ENCODE peak calls at places on chromosomes 16 and 17, in eight cellular contexts. B is heart left ventricle; F is A673; M is effector memory CD4-positive, alpha-beta T cell; H is endodermal cell; I is mesendoderm; T is dorsolateral prefrontal cortex; S is CD4-positive, CD25-positive, alpha-beta regulatory T cell. Q is an unnamed sample.
A peak's percentile ranks its signal among the peaks of the same experiment; 100 is the strongest.

GRCh38 chr16:83403751-83404150 is 404.0 kb upstream of the HSBP1 start:
- DNase-seq in H (no peak), T (no peak), I (no peak), S (no peak), M (no peak), F (no peak), B (no peak), Q (no peak)

GRCh38 chr16:20847577-20847976 is 41.2 kb downstream of the REXO5 start:
- DNase-seq in H (no peak), T (no peak), M (no peak), F (no peak), B (no peak), I (no peak), S (no peak), Q (no peak)

GRCh38 chr17:17628388-17629008 is 37.0 kb upstream of the PEMT start:
- DNase-seq in B (no peak), M (peak; percentile 15), T (no peak), H (no peak), F (no peak), I (no peak), S (peak; percentile 8), Q (peak; percentile 40)

GRCh38 chr17:9842057-9842758 is 16.5 kb downstream of the GLP2R start:
- DNase-seq in M (no peak), T (no peak), S (no peak), B (no peak), H (peak; percentile 47), I (no peak), F (no peak), Q (no peak)

GRCh38 chr17:49741009-49741691 is 22.8 kb downstream of the FAM117A start:
- DNase-seq in B (no peak), F (no peak), M (no peak), H (no peak), T (no peak), I (no peak), S (no peak), Q (no peak)

GRCh38 chr17:13367154-13367553 is 234.6 kb downstream of the HS3ST3A1 start:
- DNase-seq in I (no peak), B (no peak), S (no peak), F (no peak), M (no peak), H (no peak), T (no peak), Q (no peak)

GRCh38 chr17:32158870-32159585 is 16.7 kb downstream of the RHOT1 start:
- DNase-seq in S (no peak), F (no peak), T (peak; percentile 62), M (no peak), I (no peak), H (no peak), B (no peak), Q (no peak)

GRCh38 chr17:73657473-73658116 is 13.3 kb upstream of the SDK2 start:
- DNase-seq in F (peak; percentile 64), M (no peak), S (no peak), H (peak; percentile 98), T (peak; percentile 60), B (peak; percentile 39), I (peak; percentile 84), Q (no peak)

GRCh38 chr17:78966906-78967600 is 12.7 kb downstream of the LGALS3BP start:
- DNase-seq in S (no peak), H (no peak), I (no peak), M (no peak), F (no peak), T (no peak), B (no peak), Q (no peak)

GRCh38 chr16:49023095-49023494 is 258.5 kb downstream of the CBLN1 start:
- DNase-seq in F (no peak), H (no peak), S (no peak), T (no peak), B (no peak), I (no peak), M (no peak), Q (no peak)

GRCh38 chr17:7237761-7238417 is 1.4 kb downstream of the PHF23 start:
- DNase-seq in I (peak; percentile 71), F (peak; percentile 84), H (peak; percentile 95), B (peak; percentile 89), T (peak; percentile 58), M (peak; percentile 75), S (peak; percentile 76), Q (peak; percentile 70)

GRCh38 chr17:6568186-6568758 is 11.9 kb upstream of the PITPNM3 start:
- DNase-seq in T (peak; percentile 18), M (no peak), I (no peak), F (no peak), S (no peak), H (peak; percentile 56), B (no peak), Q (no peak)

GRCh38 chr17:16937431-16937830 is 34.5 kb downstream of the TNFRSF13B start:
- DNase-seq in H (peak; percentile 42), F (no peak), M (no peak), S (no peak), T (peak; percentile 24), I (no peak), B (no peak), Q (no peak)

GRCh38 chr16:88994704-88995103 is 17.7 kb upstream of the CBFA2T3 start:
- DNase-seq in T (no peak), H (no peak), B (no peak), S (no peak), I (no peak), M (no peak), F (no peak), Q (no peak)

GRCh38 chr16:54031107-54031760 is 255.4 kb downstream of the IRX3 start:
- DNase-seq in S (no peak), M (no peak), H (no peak), B (no peak), F (no peak), T (no peak), I (no peak), Q (no peak)

GRCh38 chr16:54030451-54030850 is 256.1 kb downstream of the IRX3 start:
- DNase-seq in H (no peak), M (no peak), T (no peak), I (no peak), F (no peak), B (no peak), S (no peak), Q (no peak)

GRCh38 chr16:54027126-54027922 is 259.3 kb downstream of the IRX3 start:
- DNase-seq in T (no peak), H (no peak), I (no peak), S (no peak), M (no peak), B (no peak), F (no peak), Q (no peak)

GRCh38 chr16:54026456-54026855 is 260.1 kb downstream of the IRX3 start:
- DNase-seq in M (no peak), S (no peak), B (no peak), I (no peak), H (no peak), T (no peak), F (no peak), Q (no peak)

DNA sequence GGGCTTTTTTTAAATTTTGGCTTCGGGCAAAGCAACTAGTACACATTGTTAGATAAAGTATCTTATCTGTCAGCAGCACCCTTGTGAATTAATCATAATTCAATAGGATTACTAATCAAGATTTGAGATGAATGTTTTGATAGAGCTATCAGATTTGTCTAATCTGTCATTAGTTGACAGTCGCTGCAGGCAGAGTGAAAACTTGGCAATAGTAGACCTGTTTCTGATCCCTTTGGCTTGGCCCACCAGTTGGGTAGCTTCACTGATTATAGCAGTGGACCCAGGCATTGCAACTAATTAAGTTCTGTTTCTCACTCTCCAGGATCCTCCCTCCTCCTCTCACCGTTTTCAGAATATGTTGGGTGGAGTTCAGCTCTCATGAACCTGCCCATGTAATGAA is 258.6 kb downstream of the IRX3 start:
- DNase-seq in H (no peak), I (peak; percentile 40), B (no peak), F (no peak), T (no peak), S (no peak), M (no peak), Q (no peak)
- H3K27ac ChIP-seq in H (no peak overlapping the region), I (no peak overlapping the region), B (no peak overlapping the region), F (no peak overlapping the region), T (no peak overlapping the region), S (no peak overlapping the region), M (no peak overlapping the region), Q (no peak overlapping the region)

GRCh38 chr17:37520174-37520573 is 30.5 kb downstream of the DUSP14 start:
- DNase-seq in B (no peak), I (no peak), S (no peak), H (peak; percentile 64), T (no peak), M (no peak), F (no peak), Q (no peak)

GRCh38 chr17:37516131-37516561 is 26.5 kb downstream of the DUSP14 start:
- DNase-seq in T (no peak), I (peak; percentile 82), H (peak; percentile 58), M (no peak), S (no peak), F (no peak), B (no peak), Q (no peak)

GRCh38 chr17:37521821-37522220 is 32.1 kb downstream of the DUSP14 start:
- DNase-seq in M (no peak), S (no peak), F (no peak), T (no peak), H (no peak), I (no peak), B (no peak), Q (no peak)

GRCh38 chr17:37518816-37519215 is 29.1 kb downstream of the DUSP14 start:
- DNase-seq in M (no peak), H (no peak), S (no peak), T (no peak), B (no peak), I (no peak), F (no peak), Q (no peak)

DNA sequence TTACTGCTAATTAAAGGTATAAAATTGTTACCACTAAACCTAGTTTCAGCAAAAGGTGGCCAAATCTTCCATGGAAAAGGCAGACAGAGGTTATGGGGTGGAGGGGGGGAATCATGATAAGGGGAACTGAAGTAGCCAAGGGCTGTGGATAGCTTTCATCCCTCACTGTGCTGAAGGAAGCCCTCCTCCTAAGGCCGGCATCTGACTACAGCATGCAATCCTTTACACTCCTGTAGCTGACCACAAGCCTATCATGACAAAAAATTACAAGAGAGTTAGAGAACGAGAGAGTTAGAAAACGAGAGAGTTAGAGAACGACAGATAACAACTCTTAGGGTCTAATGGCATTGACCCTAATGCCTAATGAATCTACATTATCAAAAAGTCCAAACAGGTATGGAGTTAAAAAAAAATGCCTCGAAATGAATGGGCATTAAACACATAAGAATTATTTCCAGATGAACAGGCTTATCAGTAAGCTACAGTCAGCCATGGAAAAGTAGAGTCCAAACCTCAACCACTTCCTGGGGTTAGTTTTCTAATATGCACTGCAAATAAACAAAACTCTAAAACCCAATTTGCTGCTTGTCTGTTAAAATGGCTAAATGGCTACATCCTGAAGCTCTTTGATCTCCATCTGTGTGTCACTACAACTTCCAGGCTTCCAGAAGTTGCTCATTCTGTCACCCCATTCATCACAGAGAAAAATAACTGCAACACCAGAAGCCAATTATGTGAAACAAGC is 29.7 kb downstream of the DUSP14 start:
- DNase-seq in B (no peak), M (no peak), I (no peak), S (no peak), F (no peak), H (peak; percentile 26), T (no peak), Q (no peak)
- H3K4me3 ChIP-seq in B (no peak overlapping the region), M (no peak overlapping the region), I (no peak overlapping the region), S (no peak overlapping the region), F (no peak overlapping the region), H (no peak overlapping the region), T (no peak overlapping the region), Q (no peak overlapping the region)

GRCh38 chr17:63704836-63705235 is 4.9 kb upstream of the LIMD2 start:
- DNase-seq in H (no peak), M (no peak), B (no peak), T (no peak), F (no peak), S (no peak), I (no peak), Q (no peak)
- H3K27ac ChIP-seq in H (no peak overlapping the region), M (peak overlapping the region; percentile 41), B (no peak overlapping the region), T (no peak overlapping the region), F (no peak overlapping the region), S (peak overlapping the region; percentile 43), I (no peak overlapping the region), Q (peak overlapping the region; percentile 51)

GRCh38 chr16:74298104-74298503 is 1.5 kb downstream of the PSMD7 start:
- DNase-seq in T (no peak), F (no peak), H (no peak), S (no peak), B (no peak), I (no peak), M (no peak), Q (no peak)
- H3K4me3 ChIP-seq in T (peak overlapping the region; percentile 100), F (peak overlapping the region; percentile 87), H (peak overlapping the region; percentile 82), S (peak overlapping the region; percentile 100), B (peak overlapping the region; percentile 85), I (no peak overlapping the region), M (no peak overlapping the region), Q (no peak overlapping the region)